ENCODE peak calls at places on chromosome X, in six cellular contexts. C is PC-3, O is mucosa of descending colon, X is RWPE1, B is tibial nerve, R is endothelial cell. I is an unnamed sample.

GRCh38 chrX:131763674-131764073 is 219.8 kb downstream of the OR13H1 start:
- DNase-seq in X (no peak), B (no peak), O (no peak), C (peak), R (no peak), I (peak)

GRCh38 chrX:2935364-2935748 is 6.2 kb upstream of the ARSD start:
- DNase-seq in X (no peak), C (no peak), O (no peak), R (no peak), B (no peak), I (no peak)

GRCh38 chrX:42934020-42934701 is 156.2 kb upstream of the PPP1R2C start:
- DNase-seq in X (no peak), B (no peak), C (no peak), O (no peak), R (no peak), I (peak)

GRCh38 chrX:88439935-88440334 is 307.1 kb upstream of the CPXCR1 start:
- DNase-seq in C (no peak), R (no peak), B (no peak), X (no peak), O (no peak), I (no peak)

GRCh38 chrX:23792861-23793553 is 10.0 kb downstream of the SAT1 start:
- DNase-seq in B (no peak), C (no peak), R (peak), X (no peak), O (no peak), I (no peak)

GRCh38 chrX:128543114-128543513 is 490.9 kb upstream of the ACTRT1 start:
- DNase-seq in C (no peak), O (no peak), R (no peak), B (no peak), X (no peak), I (no peak)

GRCh38 chrX:129738466-129739308 is at the start of gene XPNPEP2:
- DNase-seq in B (no peak), O (peak), C (no peak), X (no peak), R (no peak), I (no peak)

GRCh38 chrX:48761674-48762471 is at the start of gene GLOD5:
- DNase-seq in C (peak), X (peak), O (peak), B (no peak), R (peak), I (no peak)

GRCh38 chrX:68827848-68828562 is 816 bp upstream of the EFNB1 start:
- DNase-seq in C (peak), R (peak), B (peak), O (peak), X (no peak), I (peak)

GRCh38 chrX:97400492-97400891 is 516.8 kb downstream of the RPA4 start:
- DNase-seq in X (no peak), B (no peak), C (peak), R (no peak), O (no peak), I (no peak)
- TF ChIP-seq CTCF in X (no peak), B (no peak), C (no peak), R (no peak), O (no peak), I (no peak)

GRCh38 chrX:145393702-145394235 is 146.5 kb downstream of the SPANXN1 start:
- DNase-seq in R (no peak), C (peak), O (no peak), X (no peak), B (no peak), I (peak)
- TF ChIP-seq CTCF in R (no peak), C (peak), O (no peak), X (no peak), B (no peak), I (peak)

GRCh38 chrX:86066998-86067397 is 19.6 kb upstream of the CHM start:
- DNase-seq in O (no peak), C (peak), R (no peak), B (no peak), X (no peak), I (no peak)
- TF ChIP-seq CTCF in O (no peak), C (peak), R (no peak), B (no peak), X (no peak), I (no peak)

DNA sequence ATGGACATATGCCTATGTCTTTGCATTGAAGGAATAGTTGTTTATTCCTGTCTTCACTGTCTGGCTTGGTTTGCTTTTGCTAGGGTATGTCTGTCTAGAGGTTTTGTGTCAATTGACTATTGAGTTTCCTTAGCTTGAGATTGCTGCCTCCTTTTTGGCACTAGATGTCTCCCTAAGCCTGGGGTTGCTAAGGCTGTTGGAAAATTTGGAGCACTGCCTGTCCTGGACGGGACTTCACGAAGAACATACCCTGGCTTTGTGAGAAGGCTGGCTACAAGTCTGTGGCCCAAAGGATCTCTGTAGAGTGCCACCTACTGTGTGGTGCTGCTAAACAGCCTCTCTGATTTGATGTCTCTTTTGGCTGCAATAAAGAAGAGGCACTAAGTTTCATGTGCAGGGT is 183.8 kb upstream of the NUDT10 start:
- DNase-seq in C (peak), X (no peak), B (no peak), R (peak), O (no peak), I (no peak)
- TF ChIP-seq CTCF in C (peak), X (no peak), B (no peak), R (no peak), O (no peak), I (no peak)

DNA sequence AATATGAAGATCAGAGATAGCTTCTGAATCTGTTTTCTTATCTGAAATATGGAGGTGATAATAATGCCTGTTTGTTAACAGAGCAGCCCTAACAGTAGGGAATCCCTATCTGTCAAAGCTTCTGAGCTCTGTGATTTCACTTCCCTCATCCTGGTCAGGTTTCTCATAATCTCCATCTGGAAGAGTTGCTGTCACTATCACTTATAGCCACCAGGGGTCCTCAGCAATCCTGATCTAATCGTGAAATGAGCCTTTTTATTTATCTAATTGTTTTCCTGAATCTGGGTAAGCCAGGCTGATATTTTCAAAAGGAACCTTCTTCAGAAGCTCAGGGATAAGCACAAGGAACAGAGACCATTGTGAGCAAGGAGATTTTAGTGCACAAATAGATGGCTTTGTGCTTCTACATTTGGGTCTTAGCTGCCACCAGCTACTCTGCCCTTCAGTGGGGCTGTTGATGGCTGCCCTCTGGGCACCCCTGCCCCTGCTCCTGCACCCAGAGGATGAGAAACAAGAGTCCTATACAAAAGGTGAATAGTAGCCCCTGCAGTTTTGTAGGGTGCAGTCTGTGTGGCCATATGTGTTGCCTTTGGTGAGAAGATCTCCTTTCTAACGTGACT is 196.4 kb upstream of the RADX start:
- DNase-seq in B (no peak), R (peak), O (no peak), X (peak), C (peak), I (peak)
- TF ChIP-seq CTCF in B (peak), R (peak), O (no peak), X (peak), C (peak), I (peak)

DNA sequence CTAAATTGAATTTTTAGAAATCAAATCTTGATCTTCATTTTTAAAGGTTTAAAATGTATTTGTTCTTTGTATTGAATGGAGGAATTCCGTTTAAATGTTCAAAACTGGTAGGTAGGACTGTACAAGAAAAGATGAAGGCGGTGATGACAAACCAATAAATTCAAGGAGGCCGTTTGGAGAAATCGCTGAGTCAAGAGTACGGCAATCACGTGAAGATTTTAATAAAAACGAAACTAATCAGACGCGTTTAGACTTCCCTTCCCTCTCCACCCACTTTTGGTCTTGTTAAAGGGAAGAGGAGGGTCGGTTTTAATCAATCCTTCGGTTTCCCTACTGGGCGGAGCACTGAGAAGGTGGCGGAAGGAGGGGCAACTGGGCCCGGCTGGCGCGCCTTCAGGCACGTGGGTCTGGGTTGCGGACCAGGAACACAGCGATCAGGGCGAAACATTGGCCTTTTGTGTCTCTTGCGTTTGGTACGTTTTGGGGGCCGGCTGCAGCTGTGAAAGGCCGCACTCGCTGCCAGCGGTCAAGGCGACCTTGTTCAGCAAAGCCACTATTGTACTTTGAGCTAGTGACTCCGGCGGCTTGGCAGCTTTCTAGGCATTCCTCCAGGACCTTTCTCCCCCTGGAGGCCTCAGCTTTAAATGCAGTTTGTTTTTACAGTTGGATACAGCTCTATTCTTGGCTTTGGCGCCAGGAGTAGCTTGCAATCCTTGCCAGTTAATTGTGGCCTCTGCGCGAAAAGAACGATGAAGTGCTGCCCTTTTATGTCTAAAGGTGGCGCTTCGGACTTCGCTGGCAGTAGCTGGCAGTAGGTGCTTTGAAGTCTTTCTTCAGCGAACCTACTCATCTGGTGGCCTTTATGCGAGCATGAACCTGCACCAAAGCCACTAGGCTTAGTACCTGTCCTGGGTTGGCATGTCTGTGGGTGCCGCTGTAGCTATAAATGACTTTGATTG is 16.7 kb upstream of the LAMP2 start:
- DNase-seq in C (peak), B (peak), O (peak), X (peak), R (peak), I (peak)
- TF ChIP-seq CTCF in C (peak), B (peak), O (peak), X (peak), R (peak), I (peak)

GRCh38 chrX:134764202-134764785 is 106.0 kb upstream of the PLAC1 start:
- DNase-seq in X (peak), C (peak), B (no peak), R (no peak), O (no peak), I (peak)
- TF ChIP-seq CTCF in X (no peak), C (peak), B (no peak), R (no peak), O (no peak), I (no peak)

I was measured in GM13976.